ENCODE peak calls at places on chromosomes 12 and 14, in ten cellular contexts. X is fibroblast of lung; Y is CD8-positive, alpha-beta T cell; W is IMR-90; F is breast epithelium; R is left ventricle myocardium inferior; J is natural killer cell; O is stomach; C is endothelial cell of umbilical vein; H is lung. T is an unnamed sample.

GRCh38 chr12:122849352-122850047 is 14.2 kb downstream of the HIP1R start:
- DNase-seq in W (no peak), X (no peak), H (no peak), J (no peak), Y (no peak), O (no peak), R (peak), F (no peak), C (no peak), T (no peak)

GRCh38 chr12:31590730-31591307 is at the start of gene DENND5B:
- DNase-seq in W (peak), O (peak), C (peak), Y (no peak), X (peak), R (peak), H (peak), F (peak), J (peak), T (no peak)

GRCh38 chr12:54616933-54617535 is 17.7 kb downstream of the LACRT start:
- DNase-seq in W (no peak), Y (no peak), O (no peak), F (no peak), H (no peak), X (no peak), R (no peak), C (no peak), J (no peak), T (no peak)

GRCh38 chr12:97568336-97569180 is 106.0 kb downstream of the RMST start:
- DNase-seq in Y (no peak), X (no peak), R (no peak), F (peak), J (no peak), H (no peak), W (no peak), C (no peak), O (peak), T (no peak)

GRCh38 chr14:101477648-101478047 is 83.6 kb upstream of the DIO3 start:
- DNase-seq in H (no peak), Y (no peak), O (no peak), C (no peak), F (no peak), J (no peak), X (peak), R (no peak), W (peak), T (no peak)

GRCh38 chr14:95460647-95461478 is 55.6 kb downstream of the SYNE3 start:
- DNase-seq in X (peak), H (no peak), O (no peak), W (peak), C (peak), Y (no peak), F (no peak), R (no peak), J (no peak), T (no peak)

GRCh38 chr12:106736051-106736957 is 38.2 kb upstream of the RIC8B start:
- DNase-seq in R (no peak), J (no peak), C (no peak), H (no peak), W (no peak), Y (no peak), F (no peak), X (no peak), O (no peak), T (no peak)

GRCh38 chr14:28773917-28774691 is 7.5 kb downstream of the FOXG1 start:
- DNase-seq in X (peak), F (no peak), J (no peak), R (no peak), C (no peak), W (peak), O (no peak), Y (no peak), H (no peak), T (no peak)

GRCh38 chr12:95185096-95185495 is 32.2 kb downstream of the FGD6 start:
- DNase-seq in W (peak), H (no peak), O (no peak), J (no peak), X (peak), Y (no peak), F (no peak), C (no peak), R (no peak), T (no peak)

GRCh38 chr14:99230271-99231141 is 41.5 kb downstream of the BCL11B start:
- DNase-seq in R (no peak), C (no peak), X (no peak), W (no peak), J (peak), H (no peak), O (no peak), F (peak), Y (peak), T (no peak)

GRCh38 chr14:91216731-91217226 is 27.7 kb downstream of the GPR68 start:
- DNase-seq in X (no peak), W (no peak), Y (no peak), H (no peak), F (no peak), O (no peak), R (no peak), J (no peak), C (no peak), T (no peak)

GRCh38 chr14:106843951-106844483 is 1317.6 kb downstream of the TMEM121 start:
- DNase-seq in O (peak), Y (no peak), R (no peak), F (peak), J (peak), X (no peak), H (peak), C (no peak), W (no peak), T (no peak)

GRCh38 chr14:68922886-68923285 is 56.2 kb downstream of the ACTN1 start:
- DNase-seq in X (no peak), F (no peak), O (no peak), R (no peak), C (no peak), Y (no peak), H (no peak), J (no peak), W (no peak), T (no peak)

GRCh38 chr12:109818900-109819500 is 14.2 kb downstream of the TRPV4 start:
- DNase-seq in X (peak), C (no peak), R (no peak), O (no peak), Y (no peak), F (peak), H (no peak), W (peak), J (no peak), T (no peak)

GRCh38 chr14:78130356-78130755 is 39.8 kb upstream of the NRXN3 start:
- DNase-seq in H (no peak), F (no peak), C (no peak), R (no peak), W (no peak), J (no peak), X (no peak), O (no peak), Y (no peak), T (no peak)

GRCh38 chr12:39451977-39452376 is 9.1 kb upstream of the KIF21A start:
- DNase-seq in Y (no peak), C (no peak), X (no peak), W (no peak), J (no peak), H (no peak), R (no peak), F (no peak), O (no peak), T (no peak)

GRCh38 chr12:21941522-21942376 is 523 bp upstream of the ABCC9 start:
- DNase-seq in R (peak), X (peak), Y (no peak), J (no peak), C (peak), F (no peak), H (peak), O (no peak), W (peak), T (no peak)
- TF ChIP-seq CTCF in R (peak), X (peak), Y (no peak), J (no peak), C (peak), F (no peak), H (no peak), O (peak), W (peak), T (no peak)

DNA sequence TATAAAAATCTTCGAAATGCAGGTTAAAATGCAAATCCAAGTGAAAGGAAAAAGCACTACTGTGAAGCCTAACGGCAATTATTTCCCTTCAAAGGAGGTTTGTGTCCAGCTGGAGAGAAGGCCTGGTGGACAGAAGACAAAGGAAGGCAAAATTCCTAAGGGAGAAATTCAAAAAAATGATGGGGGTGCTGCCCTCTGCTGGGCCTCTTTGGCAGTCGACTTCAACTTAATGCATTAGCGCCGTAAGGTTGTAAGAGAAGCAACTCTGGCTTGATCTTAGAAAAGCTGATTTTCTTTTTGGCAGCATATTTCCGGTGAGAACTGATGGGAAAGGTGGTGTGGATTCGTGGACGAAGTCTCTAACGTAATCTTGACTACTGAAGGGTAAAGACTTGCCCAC is 34.3 kb upstream of the CHFR start:
- DNase-seq in W (no peak), R (no peak), O (no peak), X (no peak), C (no peak), H (no peak), Y (no peak), F (no peak), J (no peak), T (no peak)
- TF ChIP-seq CTCF in W (no peak), R (no peak), O (no peak), X (no peak), C (no peak), H (no peak), Y (no peak), F (no peak), J (no peak), T (no peak)

GRCh38 chr14:61611880-61612630 is 83.3 kb upstream of the HIF1A start:
- DNase-seq in H (no peak), W (peak), J (no peak), R (no peak), F (no peak), O (no peak), X (no peak), Y (no peak), C (no peak), T (no peak)
- TF ChIP-seq CTCF in H (no peak), W (no peak), J (no peak), R (no peak), F (no peak), O (no peak), X (no peak), Y (no peak), C (no peak), T (no peak)

GRCh38 chr12:65355461-65355860 is 77.0 kb downstream of the MSRB3 start:
- DNase-seq in F (no peak), X (peak), R (no peak), C (no peak), W (peak), O (no peak), Y (no peak), H (no peak), J (no peak), T (no peak)
- TF ChIP-seq CTCF in F (no peak), X (no peak), R (no peak), C (no peak), W (no peak), O (no peak), Y (no peak), H (no peak), J (no peak), T (no peak)

GRCh38 chr12:11958216-11959091 is 112.3 kb upstream of the BCL2L14 start:
- DNase-seq in F (no peak), X (peak), C (peak), W (peak), R (no peak), H (no peak), O (no peak), Y (peak), J (peak), T (no peak)
- TF ChIP-seq CTCF in F (no peak), X (no peak), C (no peak), W (peak), R (no peak), H (no peak), O (no peak), Y (no peak), J (no peak), T (no peak)

GRCh38 chr12:116609715-116610114 is 50.5 kb downstream of the MAP1LC3B2 start:
- DNase-seq in X (no peak), J (no peak), R (no peak), O (no peak), F (no peak), W (no peak), Y (no peak), H (no peak), C (no peak), T (no peak)
- TF ChIP-seq CTCF in X (peak), J (no peak), R (peak), O (no peak), F (no peak), W (peak), Y (peak), H (no peak), C (peak), T (peak)

T was measured in CD14-positive monocyte.